ENCODE peak calls at places on chromosome 1, in ten cellular contexts. R is stomach; B is cardiac muscle cell; Z is aorta; E is GM23248; N is naive thymus-derived CD4-positive, alpha-beta T cell; W is lower lobe of right lung; O is pancreas; J is right atrium auricular region; F is DND-41. D is an unnamed sample. For H3K4me1, the result is how much of the 10 kb centered on the place peaks cover.

GRCh38 chr1:101107496-101108115 is 82.0 kb upstream of the DPH5 start:
- DNase-seq in R (no peak), B (no peak), Z (no peak), E (no peak), N (no peak), W (no peak), O (no peak), J (no peak), F (no peak), D (no peak)

GRCh38 chr1:206556748-206557635 is 49.7 kb downstream of the RASSF5 start:
- DNase-seq in R (peak), B (peak), Z (peak), E (peak), N (peak), W (peak), O (peak), J (peak), F (peak), D (no peak)

GRCh38 chr1:104322131-104322530 is 572.4 kb downstream of the AMY1C start:
- DNase-seq in R (no peak), B (no peak), Z (no peak), E (no peak), N (no peak), W (no peak), O (no peak), J (no peak), F (no peak), D (no peak)

GRCh38 chr1:2587071-2587859 is 688 bp downstream of the PRXL2B start:
- DNase-seq in R (no peak), B (peak), Z (peak), E (peak), N (no peak), W (no peak), O (peak), J (no peak), F (no peak), D (no peak)

GRCh38 chr1:67566803-67567202 is 118.2 kb upstream of the GADD45A start:
- DNase-seq in R (no peak), B (no peak), Z (no peak), E (peak), N (no peak), W (no peak), O (no peak), J (no peak), F (no peak), D (no peak)

GRCh38 chr1:29706936-29707335 is 470.6 kb downstream of the PTPRU start:
- DNase-seq in R (no peak), B (peak), Z (peak), E (peak), N (peak), W (no peak), O (no peak), J (no peak), F (no peak), D (no peak)

GRCh38 chr1:91502882-91503184 is 2.2 kb downstream of the CDC7 start:
- DNase-seq in R (no peak), B (no peak), Z (no peak), E (peak), N (no peak), W (no peak), O (no peak), J (no peak), F (peak), D (no peak)

GRCh38 chr1:88802404-88802803 is 89.0 kb downstream of the GTF2B start:
- DNase-seq in R (no peak), B (no peak), Z (no peak), E (no peak), N (no peak), W (no peak), O (no peak), J (no peak), F (no peak), D (no peak)

GRCh38 chr1:231618588-231619256 is 7.9 kb upstream of the DISC1 start:
- DNase-seq in R (no peak), B (no peak), Z (no peak), E (no peak), N (no peak), W (no peak), O (no peak), J (no peak), F (no peak), D (no peak)

GRCh38 chr1:15178571-15179484 is 25.3 kb downstream of the TMEM51 start:
- DNase-seq in R (no peak), B (no peak), Z (peak), E (peak), N (no peak), W (no peak), O (peak), J (no peak), F (no peak), D (no peak)

GRCh38 chr1:192702212-192702993 is 66.5 kb downstream of the RGS13 start:
- DNase-seq in R (no peak), B (no peak), Z (no peak), E (peak), N (no peak), W (no peak), O (no peak), J (no peak), F (no peak), D (no peak)

GRCh38 chr1:17573518-17574041 is 34.1 kb downstream of the ARHGEF10L start:
- DNase-seq in R (no peak), B (no peak), Z (no peak), E (no peak), N (no peak), W (no peak), O (no peak), J (no peak), F (no peak), D (no peak)

GRCh38 chr1:5388622-5389021 is 603.6 kb downstream of the NPHP4 start:
- DNase-seq in R (no peak), B (no peak), Z (no peak), E (no peak), N (no peak), W (no peak), O (no peak), J (no peak), F (no peak), D (no peak)

GRCh38 chr1:19073311-19074186 is 117.1 kb upstream of the IFFO2 start:
- DNase-seq in R (peak), B (no peak), Z (no peak), E (no peak), N (no peak), W (peak), O (no peak), J (no peak), F (no peak), D (no peak)

GRCh38 chr1:118119111-118119510 is 65.9 kb downstream of the SPAG17 start:
- DNase-seq in R (no peak), B (no peak), Z (no peak), E (no peak), N (no peak), W (no peak), O (no peak), J (no peak), F (no peak), D (no peak)

GRCh38 chr1:197526736-197527371 is 248.4 kb downstream of the DENND1B start:
- DNase-seq in R (no peak), B (peak), Z (no peak), E (peak), N (no peak), W (no peak), O (no peak), J (no peak), F (no peak), D (no peak)

GRCh38 chr1:112817555-112818373 is 102.6 kb upstream of the PPM1J start:
- DNase-seq in R (no peak), B (no peak), Z (no peak), E (no peak), N (no peak), W (no peak), O (no peak), J (no peak), F (no peak), D (no peak)

GRCh38 chr1:14989931-14990728 is 163.4 kb upstream of the TMEM51 start:
- DNase-seq in R (no peak), B (no peak), Z (no peak), E (no peak), N (no peak), W (no peak), O (no peak), J (no peak), F (no peak), D (no peak)

GRCh38 chr1:203150511-203151297 is 23.2 kb downstream of the ADORA1 start:
- DNase-seq in R (no peak), B (no peak), Z (no peak), E (no peak), N (no peak), W (peak), O (peak), J (no peak), F (no peak), D (no peak)

GRCh38 chr1:2388004-2388913 is 3.1 kb downstream of the MORN1 start:
- DNase-seq in R (no peak), B (no peak), Z (peak), E (no peak), N (no peak), W (peak), O (peak), J (no peak), F (no peak), D (peak)

GRCh38 chr1:29455781-29456180 is 219.5 kb downstream of the PTPRU start:
- DNase-seq in R (no peak), B (no peak), Z (peak), E (no peak), N (no peak), W (no peak), O (no peak), J (no peak), F (no peak), D (no peak)

GRCh38 chr1:241677171-241677570 is 25.1 kb downstream of the WDR64 start:
- DNase-seq in R (no peak), B (no peak), Z (no peak), E (no peak), N (peak), W (no peak), O (no peak), J (no peak), F (peak), D (no peak)

GRCh38 chr1:227919916-227920315 is 27.8 kb downstream of the WNT9A start:
- DNase-seq in R (no peak), B (no peak), Z (no peak), E (no peak), N (no peak), W (no peak), O (no peak), J (no peak), F (no peak), D (no peak)

GRCh38 chr1:90133133-90133532 is 138.2 kb downstream of the ZNF326 start:
- DNase-seq in R (no peak), B (peak), Z (no peak), E (peak), N (no peak), W (no peak), O (no peak), J (no peak), F (peak), D (no peak)

GRCh38 chr1:219405531-219406331 is 207.2 kb downstream of the ZC3H11B start:
- DNase-seq in R (no peak), B (peak), Z (no peak), E (no peak), N (no peak), W (no peak), O (no peak), J (no peak), F (no peak), D (no peak)

GRCh38 chr1:76786232-76786631 is 81.0 kb upstream of the ST6GALNAC5 start:
- DNase-seq in R (no peak), B (no peak), Z (no peak), E (no peak), N (no peak), W (no peak), O (no peak), J (no peak), F (no peak), D (no peak)

GRCh38 chr1:96973605-96974004 is 252.0 kb downstream of the PTBP2 start:
- DNase-seq in R (no peak), B (peak), Z (no peak), E (no peak), N (no peak), W (no peak), O (no peak), J (no peak), F (no peak), D (no peak)

GRCh38 chr1:8476021-8476420 is 158.1 kb downstream of the SLC45A1 start:
- DNase-seq in R (no peak), B (no peak), Z (no peak), E (no peak), N (no peak), W (no peak), O (no peak), J (no peak), F (no peak), D (no peak)

GRCh38 chr1:223664106-223664505 is 1.4 kb downstream of the CAPN8 start:
- DNase-seq in R (no peak), B (no peak), Z (no peak), E (no peak), N (no peak), W (no peak), O (no peak), J (no peak), F (no peak), D (no peak)

GRCh38 chr1:11175461-11175860 is 13.7 kb upstream of the ANGPTL7 start:
- DNase-seq in R (no peak), B (no peak), Z (no peak), E (no peak), N (no peak), W (no peak), O (no peak), J (no peak), F (no peak), D (no peak)

GRCh38 chr1:11178021-11179015 is 10.8 kb upstream of the ANGPTL7 start:
- DNase-seq in R (no peak), B (peak), Z (no peak), E (peak), N (no peak), W (no peak), O (no peak), J (no peak), F (no peak), D (no peak)

GRCh38 chr1:11176081-11176706 is 13.0 kb upstream of the ANGPTL7 start:
- DNase-seq in R (no peak), B (peak), Z (peak), E (peak), N (no peak), W (peak), O (no peak), J (no peak), F (no peak), D (no peak)

GRCh38 chr1:11180342-11180744 is 8.8 kb upstream of the ANGPTL7 start:
- DNase-seq in R (no peak), B (no peak), Z (no peak), E (peak), N (no peak), W (no peak), O (no peak), J (no peak), F (no peak), D (no peak)

DNA sequence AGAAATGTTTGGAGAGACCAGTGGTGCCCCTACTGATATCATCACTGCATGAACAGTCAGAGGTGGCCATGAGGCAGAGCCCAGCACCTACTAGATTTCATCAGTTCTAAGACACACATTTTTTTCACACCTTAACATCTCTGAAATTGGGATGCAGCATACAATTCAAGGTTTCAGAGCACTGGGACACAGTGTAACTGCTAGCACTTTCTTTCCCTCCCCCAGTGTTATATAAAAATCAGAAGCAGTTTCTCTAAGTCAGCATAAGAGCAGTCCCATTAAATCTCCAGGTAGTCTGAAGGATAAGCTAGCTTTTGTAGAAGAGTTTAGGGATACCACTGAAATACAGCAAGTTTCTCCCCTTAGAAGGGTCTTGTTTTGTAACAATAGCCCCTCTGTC is 10.0 kb upstream of the ANGPTL7 start:
- DNase-seq in R (no peak), B (no peak), Z (no peak), E (peak), N (no peak), W (no peak), O (no peak), J (no peak), F (no peak), D (no peak)
- H3K27ac ChIP-seq in R (no peak), B (no peak), Z (peak), E (peak), N (no peak), W (no peak), O (no peak), J (no peak), F (no peak), D (no peak)

DNA sequence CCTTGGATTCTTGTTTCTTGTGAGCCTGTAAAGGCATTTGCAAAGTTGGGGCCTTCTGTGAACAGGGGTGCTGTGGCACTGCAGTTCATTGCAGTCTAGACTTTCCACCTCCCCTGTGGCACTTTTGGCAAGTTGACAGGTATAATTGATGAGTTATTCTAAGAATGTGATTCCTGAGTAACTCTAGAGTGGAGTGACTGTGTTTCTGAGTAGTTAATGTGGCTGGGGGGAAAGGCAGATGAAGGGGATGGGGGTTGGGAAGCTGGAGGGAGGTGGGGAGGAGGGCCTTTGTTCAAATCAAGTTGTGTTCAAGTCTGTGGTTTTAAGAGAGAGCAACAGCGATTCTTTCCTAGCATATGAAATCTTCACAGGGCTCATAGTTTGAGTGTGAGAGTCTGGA is 32.9 kb downstream of the PBX1 start:
- DNase-seq in R (no peak), B (peak), Z (no peak), E (peak), N (no peak), W (no peak), O (no peak), J (no peak), F (no peak), D (no peak)
- H3K4me1 ChIP-seq in R (half or more), B (half or more), Z (under half), E (under half), N (under half), W (under half), O (under half), J (under half), F (under half), D (under half)

GRCh38 chr1:172268237-172268636 is 152.2 kb upstream of the C1orf105 start:
- DNase-seq in R (no peak), B (no peak), Z (no peak), E (peak), N (no peak), W (no peak), O (no peak), J (no peak), F (no peak), D (no peak)

GRCh38 chr1:172272087-172272486 is 148.4 kb upstream of the C1orf105 start:
- DNase-seq in R (no peak), B (no peak), Z (no peak), E (no peak), N (no peak), W (no peak), O (no peak), J (no peak), F (no peak), D (no peak)

GRCh38 chr1:172269084-172269483 is 151.4 kb upstream of the C1orf105 start:
- DNase-seq in R (no peak), B (no peak), Z (no peak), E (no peak), N (no peak), W (no peak), O (no peak), J (no peak), F (no peak), D (no peak)

GRCh38 chr1:172269644-172270043 is 150.8 kb upstream of the C1orf105 start:
- DNase-seq in R (no peak), B (peak), Z (no peak), E (peak), N (no peak), W (no peak), O (no peak), J (no peak), F (no peak), D (no peak)

GRCh38 chr1:172270605-172271004 is 149.9 kb upstream of the C1orf105 start:
- DNase-seq in R (no peak), B (no peak), Z (no peak), E (peak), N (no peak), W (no peak), O (no peak), J (no peak), F (no peak), D (no peak)
- H3K27ac ChIP-seq in R (no peak), B (no peak), Z (no peak), E (peak), N (no peak), W (peak), O (peak), J (no peak), F (no peak), D (no peak)

GRCh38 chr1:211326528-211327340 is at the start of gene TRAF5:
- DNase-seq in R (peak), B (peak), Z (peak), E (peak), N (peak), W (peak), O (peak), J (no peak), F (peak), D (no peak)
- H3K4me1 ChIP-seq in R (half or more), B (under half), Z (under half), E (under half), N (under half), W (under half), O (under half), J (under half), F (under half), D (under half)

GRCh38 chr1:39167632-39168209 is 36.8 kb upstream of the MACF1 start:
- DNase-seq in R (no peak), B (no peak), Z (no peak), E (peak), N (no peak), W (no peak), O (no peak), J (no peak), F (no peak), D (no peak)

GRCh38 chr1:39165488-39165887 is 39.0 kb upstream of the MACF1 start:
- DNase-seq in R (no peak), B (no peak), Z (no peak), E (no peak), N (no peak), W (no peak), O (no peak), J (no peak), F (no peak), D (no peak)

GRCh38 chr1:39170731-39171375 is 33.6 kb upstream of the MACF1 start:
- DNase-seq in R (no peak), B (peak), Z (no peak), E (no peak), N (no peak), W (no peak), O (no peak), J (no peak), F (no peak), D (no peak)

GRCh38 chr1:39165049-39165448 is 39.4 kb upstream of the MACF1 start:
- DNase-seq in R (no peak), B (peak), Z (no peak), E (no peak), N (no peak), W (no peak), O (no peak), J (no peak), F (no peak), D (no peak)

GRCh38 chr1:39168301-39169080 is 36.0 kb upstream of the MACF1 start:
- DNase-seq in R (no peak), B (no peak), Z (no peak), E (no peak), N (no peak), W (no peak), O (no peak), J (no peak), F (no peak), D (no peak)
- H3K27ac ChIP-seq in R (no peak), B (peak), Z (no peak), E (no peak), N (no peak), W (no peak), O (no peak), J (peak), F (no peak), D (peak)

DNA sequence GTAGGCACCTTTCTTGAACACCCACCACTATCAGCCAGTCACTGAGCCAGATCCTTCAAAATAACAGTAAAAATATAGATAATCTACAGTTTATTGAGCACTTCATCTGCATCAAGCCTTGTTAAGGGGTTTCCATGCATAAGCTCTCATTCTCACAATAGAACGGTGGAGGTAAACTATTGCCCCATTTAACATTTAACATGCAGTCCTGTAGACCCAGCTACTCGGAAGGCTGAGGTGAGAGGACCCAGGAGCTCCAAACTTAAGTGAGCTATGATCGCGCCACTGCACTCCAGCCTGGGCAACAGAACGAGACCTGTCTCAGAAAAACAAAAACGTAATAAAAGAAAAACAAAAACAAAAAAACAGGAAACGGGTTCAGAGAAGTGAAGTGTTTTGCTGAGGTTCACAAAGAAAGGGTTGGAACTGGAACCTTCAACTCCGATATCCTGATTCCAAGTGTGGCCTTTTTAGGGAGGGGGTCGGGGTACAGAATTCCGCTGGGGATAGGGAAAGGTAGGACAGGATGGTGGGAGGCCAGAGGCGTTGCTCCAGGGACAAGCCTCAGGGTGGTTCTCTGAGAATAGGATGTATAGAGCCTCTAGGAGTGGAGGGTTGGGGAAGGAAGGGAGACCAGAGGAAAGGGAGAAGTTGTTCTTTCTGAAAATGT is 11.6 kb upstream of the SESN2 start:
- DNase-seq in R (no peak), B (no peak), Z (no peak), E (no peak), N (no peak), W (no peak), O (no peak), J (no peak), F (no peak), D (no peak)
- H3K4me1 ChIP-seq in R (half or more), B (under half), Z (under half), E (under half), N (half or more), W (half or more), O (under half), J (under half), F (under half), D (under half)

D was measured in RWPE2.